ENCODE peak calls at places on chromosomes 16 and 17, in seven cellular contexts. I is body of pancreas, V is left lung, M is hepatocyte, F is ovary, S is A549, L is cardiac muscle cell. K is an unnamed sample.

GRCh38 chr16:66137853-66138252 is 228.6 kb upstream of the CDH5 start:
- DNase-seq in V (no peak), F (no peak), S (no peak), L (no peak), I (no peak), M (no peak), K (no peak)

GRCh38 chr16:75632857-75633256 is 9.8 kb upstream of the ADAT1 start:
- DNase-seq in I (no peak), F (no peak), S (no peak), V (no peak), M (peak; percentile 37), L (no peak), K (no peak)

GRCh38 chr16:72876981-72877373 is 171.0 kb downstream of the ZFHX3 start:
- DNase-seq in V (no peak), I (no peak), M (no peak), F (no peak), S (no peak), L (no peak), K (no peak)

GRCh38 chr17:5757306-5757907 is 173.1 kb upstream of the NLRP1 start:
- DNase-seq in V (no peak), M (no peak), I (no peak), S (no peak), L (no peak), F (no peak), K (no peak)

GRCh38 chr17:31807846-31808245 is 51.2 kb downstream of the COPRS start:
- DNase-seq in M (no peak), S (no peak), I (no peak), V (no peak), L (no peak), F (no peak), K (no peak)

GRCh38 chr17:59634632-59635561 is 15.2 kb downstream of the CLTC start:
- DNase-seq in L (no peak), F (no peak), M (no peak), I (no peak), S (no peak), V (no peak), K (no peak)

GRCh38 chr17:661509-661908 is 53.1 kb downstream of the VPS53 start:
- DNase-seq in F (no peak), I (no peak), S (no peak), L (no peak), M (no peak), V (no peak), K (no peak)

GRCh38 chr17:38451840-38452529 is 23.7 kb downstream of the ARHGAP23 start:
- DNase-seq in M (peak; percentile 76), S (no peak), F (peak; percentile 67), I (no peak), L (no peak), V (peak; percentile 53), K (no peak)

GRCh38 chr16:87333101-87333500 is 15.9 kb upstream of the C16orf95 start:
- DNase-seq in F (no peak), M (no peak), L (no peak), I (no peak), S (no peak), V (no peak), K (no peak)

DNA sequence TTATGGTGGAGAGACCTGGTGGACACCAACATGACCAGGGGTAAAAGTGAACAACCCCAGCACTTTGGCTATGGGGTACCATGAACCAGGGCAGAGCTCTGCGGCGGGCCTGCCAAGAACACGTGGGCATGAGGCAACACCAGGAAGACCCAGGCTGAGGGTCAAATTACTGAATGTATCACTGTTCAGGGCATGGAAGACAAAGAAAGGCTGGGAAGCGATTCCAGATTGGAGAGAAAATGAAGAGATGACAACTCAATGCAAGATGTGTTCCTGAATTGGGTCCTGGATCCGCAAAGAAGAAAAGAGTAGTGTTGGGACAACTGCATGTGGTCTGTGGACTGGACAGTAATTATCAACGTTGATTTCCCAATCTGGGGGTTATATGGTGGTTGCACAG is 19.8 kb downstream of the SPHK1 start:
- DNase-seq in L (no peak), M (no peak), I (no peak), S (no peak), F (no peak), V (no peak), K (no peak)
- H3K4me1 ChIP-seq in L (peaks cover 26% of the 10 kb centered on the region), M (no peaks in the 10 kb centered on the region), I (peaks cover 10% of the 10 kb centered on the region), S (no peaks in the 10 kb centered on the region), F (peaks cover 25% of the 10 kb centered on the region), V (peaks cover 12% of the 10 kb centered on the region), K (no peaks in the 10 kb centered on the region)

DNA sequence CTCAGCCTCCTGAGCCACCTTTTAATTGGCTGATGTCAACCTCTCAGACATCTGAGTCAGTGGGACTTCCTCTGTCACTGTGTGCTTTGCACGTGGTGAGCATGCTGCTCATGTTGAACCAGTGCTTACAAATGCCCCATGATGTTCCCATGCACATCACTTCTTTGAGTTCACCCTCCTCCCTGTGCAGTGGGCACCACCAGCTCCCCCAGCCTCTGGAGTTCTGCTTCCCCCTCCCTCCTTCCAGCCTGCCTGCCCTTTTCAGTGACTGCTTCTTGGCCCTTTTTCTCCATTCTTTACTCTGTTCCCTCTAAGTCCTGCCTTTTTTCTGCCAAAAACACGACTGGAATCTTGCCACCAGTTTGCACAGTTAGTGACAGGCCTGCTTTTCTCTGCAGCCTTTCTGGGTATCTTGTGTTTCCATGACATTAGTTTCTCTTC is 41.6 kb downstream of the USP10 start:
- DNase-seq in F (no peak), I (peak; percentile 43), M (no peak), V (no peak), L (no peak), S (no peak), K (no peak)
- H3K4me3 ChIP-seq in F (no peak overlapping the region), I (no peak overlapping the region), M (no peak overlapping the region), V (no peak overlapping the region), L (no peak overlapping the region), S (no peak overlapping the region), K (no peak overlapping the region)

DNA sequence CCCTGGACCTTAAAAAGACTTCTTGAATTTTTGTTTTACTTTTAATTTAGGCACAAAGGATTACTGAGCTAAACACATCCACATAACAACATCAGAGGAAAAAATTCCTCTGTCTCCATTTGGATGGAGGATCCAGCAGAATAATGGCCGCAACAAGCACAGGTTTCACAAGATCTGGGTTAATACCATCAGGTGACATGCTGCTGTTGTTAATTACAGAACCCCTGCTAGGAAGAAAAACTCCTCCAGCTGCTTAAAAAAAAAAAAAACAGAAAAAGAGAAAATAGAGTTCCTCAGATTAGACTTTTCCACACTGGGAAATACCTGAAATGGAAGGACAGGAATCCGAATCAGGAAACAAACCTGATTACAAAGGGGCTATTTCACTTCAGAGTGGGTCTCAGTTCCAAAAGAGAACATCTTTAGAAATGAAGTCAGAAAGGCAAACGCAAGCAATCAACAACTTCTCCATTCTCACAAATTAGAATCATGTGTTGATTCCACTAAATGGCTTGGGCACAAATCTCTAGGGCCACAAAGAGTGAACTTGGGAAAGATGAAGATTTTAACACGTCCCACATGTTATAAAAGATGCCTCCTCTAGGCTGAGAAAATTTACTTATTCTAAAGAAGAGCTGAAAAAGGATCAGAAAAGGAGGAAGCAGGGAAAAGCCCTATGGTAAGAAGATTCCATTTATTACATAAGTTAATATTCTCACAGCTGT is 44.0 kb downstream of the SPOP start:
- DNase-seq in V (no peak), L (no peak), M (no peak), I (no peak), S (no peak), F (no peak), K (no peak)
- H3K4me1 ChIP-seq in V (peaks cover 65% of the 10 kb centered on the region), L (peaks cover 39% of the 10 kb centered on the region), M (peaks cover 33% of the 10 kb centered on the region), I (peaks cover 62% of the 10 kb centered on the region), S (peaks cover 20% of the 10 kb centered on the region), F (peaks cover 11% of the 10 kb centered on the region), K (no peaks in the 10 kb centered on the region)

GRCh38 chr17:2023256-2023655 is 1.9 kb downstream of the RTN4RL1 start:
- DNase-seq in F (no peak), M (no peak), I (no peak), S (no peak), V (no peak), L (no peak), K (no peak)

GRCh38 chr17:2024572-2025219 is 438 bp downstream of the RTN4RL1 start:
- DNase-seq in V (no peak), M (no peak), I (no peak), S (peak; percentile 44), F (no peak), L (no peak), K (no peak)

GRCh38 chr17:2025220-2025621 is at the start of gene RTN4RL1:
- DNase-seq in I (peak; percentile 78), M (peak; percentile 61), S (peak; percentile 80), V (peak; percentile 76), L (peak; percentile 92), F (peak; percentile 68), K (peak; percentile 72)

GRCh38 chr17:2022647-2023046 is 2.5 kb downstream of the RTN4RL1 start:
- DNase-seq in I (no peak), F (no peak), V (no peak), L (no peak), S (no peak), M (no peak), K (no peak)

DNA sequence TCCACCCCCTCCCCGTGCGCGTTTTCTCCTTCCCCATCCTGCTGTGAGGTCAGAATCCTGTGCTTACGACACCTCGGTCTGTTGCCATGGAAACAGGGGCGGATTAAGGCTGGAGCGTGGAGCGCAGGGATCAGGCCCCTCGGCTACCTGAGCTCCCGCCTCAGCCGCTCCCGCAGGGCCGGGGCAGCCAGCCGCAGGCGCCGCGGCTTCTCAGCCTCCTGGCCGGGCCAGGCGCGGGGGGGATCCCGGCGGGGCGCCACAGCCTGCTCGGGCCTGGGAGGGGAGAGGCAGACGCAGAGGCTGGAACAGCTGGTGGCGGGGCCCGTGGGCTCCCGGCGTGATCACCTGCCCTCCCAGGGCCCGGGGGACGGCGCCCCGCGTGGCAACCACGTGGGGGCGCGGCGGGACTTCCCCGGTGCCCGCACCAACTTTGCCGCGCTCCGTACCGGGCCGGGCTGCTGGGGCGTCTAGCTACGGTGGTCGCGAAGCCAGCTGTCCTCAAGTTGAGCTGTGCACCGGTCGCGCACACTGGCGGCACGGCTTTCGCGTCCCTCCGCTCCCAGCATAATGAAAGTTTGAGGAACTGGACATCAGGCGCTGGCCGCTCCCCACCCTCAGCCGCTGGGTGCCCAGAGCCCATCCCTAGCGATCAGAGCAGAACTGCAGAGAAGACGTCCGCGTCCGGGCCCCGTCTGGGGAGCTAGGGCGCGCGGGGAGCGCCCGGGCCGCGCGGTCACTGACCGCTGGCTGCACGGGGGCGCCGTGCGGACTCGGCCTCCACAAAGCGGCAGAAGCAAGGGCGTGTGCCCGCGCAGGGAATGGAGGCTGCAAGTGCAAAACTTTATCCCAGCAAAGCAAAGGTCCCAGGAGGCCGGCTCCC is 1.2 kb downstream of the RTN4RL1 start:
- DNase-seq in I (peak; percentile 84), M (peak; percentile 81), L (peak; percentile 60), V (peak; percentile 65), F (peak; percentile 64), S (peak; percentile 64), K (peak; percentile 52)
- H3K4me3 ChIP-seq in I (peak overlapping the region; percentile 21), M (no peak overlapping the region), L (peak overlapping the region; percentile 81), V (peak overlapping the region; percentile 42), F (peak overlapping the region; percentile 30), S (peak overlapping the region; percentile 43), K (peak overlapping the region; percentile 75)

GRCh38 chr17:81808778-81809555 is 5.0 kb downstream of the GCGR start:
- DNase-seq in S (no peak), I (no peak), V (no peak), M (no peak), L (no peak), F (no peak), K (no peak)
- H3K4me1 ChIP-seq in S (peaks cover 30% of the 10 kb centered on the region), I (peaks cover 16% of the 10 kb centered on the region), V (peaks cover 11% of the 10 kb centered on the region), M (no peaks in the 10 kb centered on the region), L (no peaks in the 10 kb centered on the region), F (no peaks in the 10 kb centered on the region), K (peaks cover 8% of the 10 kb centered on the region)

K was measured in breast epithelium.